ENCODE peak calls at places on chromosomes 13 and 19, in four cellular contexts. I is GM12878, K is K562, N is HepG2. P is an unnamed sample.

GRCh38 chr19:7986321-7987083 is 18.9 kb downstream of the ELAVL1 start:
- DNase-seq in I (no peak), N (no peak), K (no peak), P (no peak)

GRCh38 chr13:30133554-30133912 is 173.8 kb downstream of the KATNAL1 start:
- DNase-seq in K (peak), I (no peak), N (no peak), P (no peak)

GRCh38 chr19:12543855-12544254 is 7.4 kb downstream of the ZNF564 start:
- DNase-seq in N (no peak), K (no peak), I (no peak), P (no peak)

GRCh38 chr19:51131780-51132680 is 7.3 kb downstream of the SIGLEC9 start:
- DNase-seq in I (no peak), K (peak), N (no peak), P (no peak)

GRCh38 chr19:17565611-17566010 is 10.2 kb downstream of the COLGALT1 start:
- DNase-seq in N (no peak), K (no peak), I (no peak), P (no peak)

GRCh38 chr13:113970810-113971470 is 2.9 kb downstream of the C13orf46 start:
- DNase-seq in N (no peak), K (no peak), I (no peak), P (no peak)

GRCh38 chr19:20247016-20247683 is 80.1 kb downstream of the ZNF486 start:
- DNase-seq in N (no peak), I (no peak), K (no peak), P (no peak)

GRCh38 chr13:22198656-22199217 is 527.9 kb downstream of the FGF9 start:
- DNase-seq in I (no peak), K (no peak), N (no peak), P (no peak)

GRCh38 chr13:18233783-18234299 is 947.8 kb downstream of the TUBA3C start:
- DNase-seq in N (no peak), I (no peak), K (no peak), P (no peak)

GRCh38 chr13:30421093-30422055 is 919 bp upstream of the UBE2L5 start:
- DNase-seq in N (no peak), I (no peak), K (peak), P (peak)

GRCh38 chr19:572891-573825 is 762 bp downstream of the BSG start:
- DNase-seq in I (no peak), K (peak), N (no peak), P (no peak)

GRCh38 chr13:51249767-51250741 is 27.9 kb downstream of the FAM124A start:
- DNase-seq in I (no peak), K (peak), N (peak), P (peak)

GRCh38 chr19:16327911-16328823 is 3.5 kb downstream of the KLF2 start:
- DNase-seq in K (no peak), I (no peak), N (no peak), P (no peak)

GRCh38 chr13:50366488-50367174 is 351.4 kb downstream of the KCNRG start:
- DNase-seq in K (no peak), N (no peak), I (peak), P (no peak)

GRCh38 chr13:74708629-74709028 is 574.4 kb upstream of the KLF12 start:
- DNase-seq in K (no peak), N (no peak), I (no peak), P (no peak)

GRCh38 chr19:5539431-5539833 is 28.3 kb downstream of the TINCR start:
- DNase-seq in N (no peak), K (no peak), I (no peak), P (no peak)

GRCh38 chr19:6232567-6232966 is 47.2 kb downstream of the MLLT1 start:
- DNase-seq in K (no peak), N (no peak), I (no peak), P (no peak)

GRCh38 chr13:101838305-101838835 is 385.9 kb downstream of the ITGBL1 start:
- DNase-seq in I (no peak), K (no peak), N (no peak), P (no peak)

GRCh38 chr13:94329754-94330551 is 149.5 kb downstream of the DCT start:
- DNase-seq in I (no peak), K (no peak), N (peak), P (no peak)

GRCh38 chr13:99867535-99868271 is 103.9 kb downstream of the ZIC5 start:
- DNase-seq in N (no peak), I (no peak), K (no peak), P (no peak)

GRCh38 chr13:36453518-36453917 is 21.2 kb downstream of the CCNA1 start:
- DNase-seq in I (no peak), K (no peak), N (no peak), P (peak)
- TF ChIP-seq TARDBP in I (no peak), K (no peak), N (no peak), P (no peak)

GRCh38 chr13:27704681-27705080 is 83.0 kb downstream of the POLR1D start:
- DNase-seq in I (peak), K (no peak), N (no peak), P (no peak)
- TF ChIP-seq TARDBP in I (no peak), K (no peak), N (no peak), P (no peak)

GRCh38 chr19:41597600-41598041 is 21.7 kb downstream of the CEACAM21 start:
- DNase-seq in K (peak), I (peak), N (peak), P (peak)

GRCh38 chr19:41595890-41596280 is 19.9 kb downstream of the CEACAM21 start:
- DNase-seq in N (no peak), K (no peak), I (no peak), P (no peak)

GRCh38 chr19:41601771-41602170 is 25.1 kb downstream of the CEACAM4 start:
- DNase-seq in I (no peak), N (no peak), K (no peak), P (no peak)

GRCh38 chr19:41595258-41595889 is 19.4 kb downstream of the CEACAM21 start:
- DNase-seq in N (peak), I (peak), K (peak), P (peak)

GRCh38 chr19:41599175-41599966 is 23.4 kb downstream of the CEACAM21 start:
- DNase-seq in I (no peak), K (no peak), N (no peak), P (no peak)
- TF ChIP-seq TARDBP in I (no peak), K (no peak), N (no peak), P (no peak)

GRCh38 chr13:111326981-111327642 is 6.7 kb downstream of the TEX29 start:
- DNase-seq in I (no peak), K (no peak), N (no peak), P (no peak)

GRCh38 chr13:111327701-111328100 is 7.3 kb downstream of the TEX29 start:
- DNase-seq in K (no peak), N (no peak), I (no peak), P (no peak)

GRCh38 chr13:111329641-111330040 is 9.2 kb downstream of the TEX29 start:
- DNase-seq in K (no peak), I (no peak), N (no peak), P (no peak)

GRCh38 chr13:111328803-111329410 is 8.5 kb downstream of the TEX29 start:
- DNase-seq in I (no peak), N (no peak), K (no peak), P (no peak)

GRCh38 chr13:111328111-111328802 is 7.8 kb downstream of the TEX29 start:
- DNase-seq in K (no peak), N (no peak), I (no peak), P (no peak)
- TF ChIP-seq TARDBP in K (no peak), N (no peak), I (no peak), P (no peak)